ENCODE peak calls at places on chromosomes 7 and 10, in ten cellular contexts. E is colonic mucosa; O is A549; V is right cardiac atrium; B is CD8-positive, alpha-beta T cell; W is effector memory CD4-positive, alpha-beta T cell; N is prostate gland; J is MM.1S; L is CD8-positive, alpha-beta memory T cell; Y is lower lobe of right lung. C is an unnamed sample.

GRCh38 chr7:100372256-100372655 is 1.0 kb upstream of the PILRA start:
- DNase-seq in L (no peak), Y (peak; percentile 67), N (no peak), O (no peak), E (no peak), J (no peak), B (no peak), W (no peak), V (peak; percentile 56), C (no peak)

GRCh38 chr10:105718207-105718995 is 1077.3 kb downstream of the SORCS3 start:
- DNase-seq in V (no peak), B (no peak), Y (no peak), J (peak; percentile 14), W (no peak), N (no peak), L (no peak), O (no peak), E (no peak), C (no peak)

GRCh38 chr7:151851782-151852181 is 25.1 kb downstream of the PRKAG2 start:
- DNase-seq in E (peak; percentile 46), L (peak; percentile 10), B (no peak), W (no peak), V (peak; percentile 70), J (no peak), Y (peak; percentile 76), O (no peak), N (peak; percentile 46), C (no peak)

GRCh38 chr7:82598958-82599357 is 155.4 kb upstream of the CACNA2D1 start:
- DNase-seq in B (no peak), Y (no peak), O (no peak), N (no peak), J (no peak), V (no peak), W (no peak), L (no peak), E (no peak), C (no peak)

GRCh38 chr7:11346312-11346711 is 372.6 kb downstream of the PHF14 start:
- DNase-seq in Y (no peak), E (no peak), J (no peak), V (no peak), N (no peak), L (no peak), O (no peak), B (no peak), W (no peak), C (no peak)

GRCh38 chr7:156777364-156778069 is 115.5 kb downstream of the LMBR1 start:
- DNase-seq in O (no peak), L (no peak), B (no peak), N (no peak), Y (no peak), V (no peak), W (no peak), J (no peak), E (no peak), C (peak; percentile 1)

GRCh38 chr7:4973728-4974198 is 14.8 kb upstream of the MMD2 start:
- DNase-seq in E (peak; percentile 92), B (peak; percentile 97), Y (peak; percentile 94), O (peak; percentile 95), W (peak; percentile 88), N (peak; percentile 76), J (peak; percentile 94), L (peak; percentile 94), V (peak; percentile 96), C (peak; percentile 93)

GRCh38 chr10:79140083-79140793 is 71.5 kb downstream of the ZMIZ1 start:
- DNase-seq in N (no peak), J (no peak), O (no peak), W (no peak), E (no peak), V (no peak), L (no peak), Y (no peak), B (no peak), C (no peak)

GRCh38 chr10:26216949-26217395 is 398 bp downstream of the GAD2 start:
- DNase-seq in O (no peak), E (no peak), Y (no peak), N (no peak), B (no peak), V (no peak), L (no peak), W (no peak), J (no peak), C (no peak)

GRCh38 chr10:75098902-75099673 is 12.4 kb upstream of the SAMD8 start:
- DNase-seq in W (no peak), Y (no peak), O (no peak), B (no peak), N (no peak), J (no peak), V (no peak), L (no peak), E (no peak), C (no peak)

GRCh38 chr10:130726996-130727725 is 584.4 kb downstream of the TCERG1L start:
- DNase-seq in Y (no peak), L (no peak), V (no peak), W (no peak), O (no peak), J (no peak), E (no peak), N (no peak), B (no peak), C (no peak)

GRCh38 chr7:125934965-125935364 is 1005.3 kb upstream of the POT1 start:
- DNase-seq in B (no peak), J (no peak), N (no peak), E (no peak), Y (no peak), V (no peak), L (no peak), W (no peak), O (no peak), C (no peak)

GRCh38 chr7:139370943-139371313 is 11.2 kb downstream of the LUC7L2 start:
- DNase-seq in B (no peak), E (no peak), J (no peak), N (no peak), V (no peak), Y (no peak), W (no peak), O (no peak), L (no peak), C (no peak)
- H3K4me1 ChIP-seq in B (peaks cover 45% of the 10 kb centered on the region), E (no peaks in the 10 kb centered on the region), J (no peaks in the 10 kb centered on the region), N (no peaks in the 10 kb centered on the region), V (peaks cover 7% of the 10 kb centered on the region), Y (peaks cover 55% of the 10 kb centered on the region), W (peaks cover 8% of the 10 kb centered on the region), O (peaks cover 19% of the 10 kb centered on the region), L (peaks cover 35% of the 10 kb centered on the region), C (peaks cover 72% of the 10 kb centered on the region)

GRCh38 chr7:55565693-55566092 is 6.6 kb downstream of the VOPP1 start:
- DNase-seq in E (no peak), B (peak; percentile 42), O (no peak), W (no peak), V (no peak), L (no peak), N (no peak), Y (no peak), J (no peak), C (no peak)

GRCh38 chr7:55563596-55564325 is 8.5 kb downstream of the VOPP1 start:
- DNase-seq in Y (no peak), N (no peak), V (no peak), L (no peak), E (no peak), J (no peak), B (no peak), W (no peak), O (no peak), C (no peak)

GRCh38 chr7:55557666-55558188 is 14.6 kb downstream of the VOPP1 start:
- DNase-seq in W (no peak), V (no peak), N (no peak), Y (no peak), O (no peak), B (peak; percentile 41), L (no peak), J (peak; percentile 87), E (no peak), C (no peak)

GRCh38 chr7:55558962-55559920 is 13.1 kb downstream of the VOPP1 start:
- DNase-seq in J (no peak), Y (no peak), V (no peak), W (no peak), B (no peak), L (no peak), O (no peak), E (no peak), N (no peak), C (no peak)

DNA sequence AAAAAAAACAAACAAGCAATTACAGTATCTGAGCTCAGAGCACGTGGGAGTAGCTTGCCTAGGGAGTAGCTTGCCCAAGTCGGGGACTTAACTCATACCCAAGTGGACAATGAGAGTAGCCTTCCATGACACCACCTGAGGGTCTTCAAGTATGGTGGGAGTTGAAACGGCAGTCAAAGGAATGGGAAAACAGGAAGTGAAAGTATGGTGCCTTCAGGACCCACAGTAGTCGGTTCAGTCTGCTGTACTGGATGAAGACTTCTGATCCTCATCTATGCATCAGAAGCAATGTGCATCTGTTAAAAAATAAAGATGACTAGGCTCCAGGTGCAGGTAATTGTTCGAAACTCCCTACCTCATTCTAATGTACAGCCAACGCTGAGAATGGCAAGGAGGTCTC is 10.5 kb downstream of the VOPP1 start:
- DNase-seq in W (no peak), Y (no peak), E (no peak), B (no peak), O (no peak), L (no peak), J (no peak), N (no peak), V (no peak), C (no peak)
- H3K4me1 ChIP-seq in W (peaks cover 30% of the 10 kb centered on the region), Y (peaks cover 16% of the 10 kb centered on the region), E (no peaks in the 10 kb centered on the region), B (peaks cover 53% of the 10 kb centered on the region), O (peaks cover 8% of the 10 kb centered on the region), L (peaks cover 81% of the 10 kb centered on the region), J (peaks cover 92% of the 10 kb centered on the region), N (no peaks in the 10 kb centered on the region), V (peaks cover 2% of the 10 kb centered on the region), C (peaks cover 98% of the 10 kb centered on the region)

DNA sequence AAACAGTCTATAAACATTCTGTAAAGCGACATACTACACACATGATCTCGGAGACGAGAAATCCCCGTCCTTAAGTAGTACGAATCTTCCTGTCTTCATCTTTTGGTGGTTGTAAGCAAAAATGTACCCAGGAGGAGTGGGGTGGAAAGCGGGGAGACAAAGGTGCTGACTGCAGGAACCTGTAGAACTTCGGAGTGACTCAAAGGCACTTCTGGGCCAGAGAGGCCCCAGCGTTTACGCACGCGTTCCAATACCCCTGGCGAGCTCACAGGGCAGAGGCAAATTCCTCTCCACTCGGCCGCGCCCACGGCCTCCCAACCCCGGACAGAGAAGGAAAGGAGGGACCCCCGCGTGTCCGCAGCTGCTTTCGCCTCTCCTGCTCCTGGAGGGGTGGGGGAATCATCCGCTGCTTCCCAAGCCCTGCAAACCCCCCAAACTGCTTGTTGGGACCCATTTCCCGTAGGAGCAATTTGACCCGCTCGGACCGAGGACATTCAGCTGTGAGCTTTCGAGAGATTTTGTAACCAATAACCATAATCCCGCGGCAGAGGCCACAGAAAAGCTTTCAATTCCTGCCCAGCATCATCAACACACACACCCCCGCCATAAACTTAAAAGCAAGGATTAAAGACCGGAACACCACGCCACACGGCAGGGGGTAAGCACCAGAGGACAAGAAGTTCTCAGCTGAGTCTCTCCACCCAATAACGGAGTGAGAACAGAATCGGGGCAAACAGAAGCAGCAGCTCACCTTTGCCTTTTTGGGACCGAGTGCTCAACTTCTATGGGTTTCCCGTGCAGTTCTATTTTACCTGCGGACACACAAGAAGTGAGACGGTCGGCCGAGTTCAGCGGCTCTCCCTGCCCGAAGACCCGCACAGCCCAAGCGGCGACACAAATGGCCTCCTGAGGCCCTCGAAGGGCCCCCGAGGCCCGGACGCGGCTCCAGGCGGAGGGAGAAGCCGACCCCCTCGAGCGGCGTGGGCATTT is 2.3 kb downstream of the IGF2BP3 start:
- DNase-seq in E (no peak), N (no peak), Y (no peak), W (no peak), J (peak; percentile 36), B (no peak), O (peak; percentile 62), L (peak; percentile 43), V (no peak), C (peak; percentile 25)
- H3K4me1 ChIP-seq in E (peaks cover 15% of the 10 kb centered on the region), N (peaks cover 9% of the 10 kb centered on the region), Y (peaks cover 42% of the 10 kb centered on the region), W (peaks cover 40% of the 10 kb centered on the region), J (peaks cover 6% of the 10 kb centered on the region), B (peaks cover 34% of the 10 kb centered on the region), O (peaks cover 48% of the 10 kb centered on the region), L (peaks cover 43% of the 10 kb centered on the region), V (peaks cover 2% of the 10 kb centered on the region), C (peaks cover 42% of the 10 kb centered on the region)

GRCh38 chr10:32317795-32318194 is 29.2 kb downstream of the EPC1 start:
- DNase-seq in N (no peak), E (no peak), W (no peak), L (no peak), B (no peak), O (no peak), V (no peak), Y (no peak), J (peak; percentile 84), C (peak; percentile 23)
- H3K4me1 ChIP-seq in N (peaks cover 13% of the 10 kb centered on the region), E (peaks cover 3% of the 10 kb centered on the region), W (peaks cover 29% of the 10 kb centered on the region), L (peaks cover 76% of the 10 kb centered on the region), B (peaks cover 79% of the 10 kb centered on the region), O (peaks cover 31% of the 10 kb centered on the region), V (peaks cover 15% of the 10 kb centered on the region), Y (peaks cover 86% of the 10 kb centered on the region), J (peaks cover 56% of the 10 kb centered on the region), C (peaks cover 94% of the 10 kb centered on the region)

C was measured in CD4-positive, alpha-beta memory T cell.